ENCODE peak calls at places on chromosomes 1 and 21, in nine cellular contexts. I, Y, K, M, N, H, F, Q and V are unnamed samples. For H3K4me1, the result is how much of the 10 kb centered on the place peaks cover.

GRCh38 chr1:168121314-168122029 is 15.3 kb downstream of the GPR161 start:
- DNase-seq in I (peak), Y (no peak), K (peak), M (peak), N (peak), H (peak), F (peak), Q (peak), V (peak)

GRCh38 chr1:25802915-25803314 is 2.9 kb downstream of the SELENON start:
- DNase-seq in I (no peak), Y (no peak), K (no peak), M (no peak), N (no peak), H (no peak), F (no peak), Q (no peak), V (no peak)

GRCh38 chr21:46157987-46158451 is 2.6 kb upstream of the FTCD start:
- DNase-seq in I (peak), Y (no peak), K (peak), M (peak), N (no peak), H (no peak), F (no peak), Q (no peak), V (no peak)

GRCh38 chr1:107939256-107939655 is 25.7 kb downstream of the VAV3 start:
- DNase-seq in I (no peak), Y (no peak), K (no peak), M (no peak), N (no peak), H (no peak), F (no peak), Q (no peak), V (no peak)

GRCh38 chr1:109869141-109869540 is 41.5 kb upstream of the CSF1 start:
- DNase-seq in I (no peak), Y (no peak), K (no peak), M (no peak), N (no peak), H (no peak), F (no peak), Q (no peak), V (no peak)

GRCh38 chr1:169708633-169709032 is 2.8 kb downstream of the SELL start:
- DNase-seq in I (no peak), Y (no peak), K (no peak), M (no peak), N (no peak), H (no peak), F (no peak), Q (no peak), V (no peak)

GRCh38 chr1:36323636-36324321 is at the start of gene EVA1B:
- DNase-seq in I (peak), Y (peak), K (peak), M (peak), N (peak), H (peak), F (peak), Q (peak), V (peak)

GRCh38 chr1:34879230-34879629 is 19.7 kb upstream of the SMIM12 start:
- DNase-seq in I (no peak), Y (no peak), K (no peak), M (no peak), N (no peak), H (no peak), F (no peak), Q (no peak), V (no peak)

GRCh38 chr1:24112381-24113169 is 640 bp upstream of the MYOM3 start:
- DNase-seq in I (peak), Y (peak), K (peak), M (peak), N (peak), H (peak), F (peak), Q (peak), V (peak)

GRCh38 chr1:56505792-56506191 is 73.6 kb downstream of the PLPP3 start:
- DNase-seq in I (no peak), Y (no peak), K (no peak), M (no peak), N (no peak), H (no peak), F (no peak), Q (no peak), V (no peak)

GRCh38 chr1:202624781-202625108 is 85.5 kb downstream of the SYT2 start:
- DNase-seq in I (no peak), Y (no peak), K (no peak), M (no peak), N (peak), H (no peak), F (no peak), Q (no peak), V (no peak)

GRCh38 chr1:1621682-1622577 is 6.6 kb downstream of the MIB2 start:
- DNase-seq in I (no peak), Y (no peak), K (no peak), M (no peak), N (peak), H (no peak), F (no peak), Q (no peak), V (no peak)

GRCh38 chr1:247487057-247487456 is 29.2 kb upstream of the OR2B11 start:
- DNase-seq in I (no peak), Y (peak), K (no peak), M (peak), N (peak), H (no peak), F (no peak), Q (no peak), V (no peak)

GRCh38 chr1:58941471-58942289 is 157.8 kb upstream of the JUN start:
- DNase-seq in I (no peak), Y (no peak), K (no peak), M (no peak), N (no peak), H (no peak), F (peak), Q (no peak), V (no peak)

GRCh38 chr21:32009263-32009662 is 136.4 kb downstream of the HUNK start:
- DNase-seq in I (no peak), Y (no peak), K (no peak), M (no peak), N (no peak), H (no peak), F (no peak), Q (no peak), V (no peak)

GRCh38 chr1:2228157-2228594 is at the start of gene SKI:
- DNase-seq in I (no peak), Y (no peak), K (no peak), M (no peak), N (no peak), H (no peak), F (no peak), Q (no peak), V (no peak)

GRCh38 chr21:36796070-36796469 is 97.2 kb downstream of the SIM2 start:
- DNase-seq in I (no peak), Y (no peak), K (no peak), M (no peak), N (no peak), H (no peak), F (no peak), Q (no peak), V (no peak)

GRCh38 chr1:27141266-27142003 is 13.5 kb downstream of the SLC9A1 start:
- DNase-seq in I (no peak), Y (no peak), K (no peak), M (peak), N (no peak), H (no peak), F (peak), Q (no peak), V (no peak)

GRCh38 chr1:219555031-219555667 is 57.8 kb downstream of the ZC3H11B start:
- DNase-seq in I (no peak), Y (peak), K (no peak), M (no peak), N (peak), H (no peak), F (no peak), Q (no peak), V (no peak)

GRCh38 chr1:103561612-103562395 is 9.6 kb upstream of the AMY2B start:
- DNase-seq in I (no peak), Y (no peak), K (no peak), M (no peak), N (no peak), H (no peak), F (no peak), Q (no peak), V (no peak)

GRCh38 chr1:82486969-82487368 is 686.2 kb downstream of the ADGRL2 start:
- DNase-seq in I (no peak), Y (no peak), K (no peak), M (no peak), N (no peak), H (no peak), F (no peak), Q (no peak), V (no peak)

GRCh38 chr1:210908257-210908656 is 225.7 kb downstream of the KCNH1 start:
- DNase-seq in I (no peak), Y (no peak), K (no peak), M (no peak), N (no peak), H (no peak), F (peak), Q (no peak), V (no peak)

GRCh38 chr21:44710294-44710665 is 1.1 kb downstream of the TSPEAR start:
- DNase-seq in I (no peak), Y (no peak), K (no peak), M (no peak), N (no peak), H (peak), F (no peak), Q (no peak), V (no peak)

GRCh38 chr1:224644553-224645154 is 28.5 kb downstream of the CNIH3 start:
- DNase-seq in I (peak), Y (peak), K (no peak), M (peak), N (peak), H (no peak), F (peak), Q (no peak), V (no peak)

GRCh38 chr1:178324003-178324402 is 172.8 kb downstream of the CLEC20A start:
- DNase-seq in I (no peak), Y (no peak), K (no peak), M (no peak), N (peak), H (no peak), F (no peak), Q (no peak), V (no peak)

DNA sequence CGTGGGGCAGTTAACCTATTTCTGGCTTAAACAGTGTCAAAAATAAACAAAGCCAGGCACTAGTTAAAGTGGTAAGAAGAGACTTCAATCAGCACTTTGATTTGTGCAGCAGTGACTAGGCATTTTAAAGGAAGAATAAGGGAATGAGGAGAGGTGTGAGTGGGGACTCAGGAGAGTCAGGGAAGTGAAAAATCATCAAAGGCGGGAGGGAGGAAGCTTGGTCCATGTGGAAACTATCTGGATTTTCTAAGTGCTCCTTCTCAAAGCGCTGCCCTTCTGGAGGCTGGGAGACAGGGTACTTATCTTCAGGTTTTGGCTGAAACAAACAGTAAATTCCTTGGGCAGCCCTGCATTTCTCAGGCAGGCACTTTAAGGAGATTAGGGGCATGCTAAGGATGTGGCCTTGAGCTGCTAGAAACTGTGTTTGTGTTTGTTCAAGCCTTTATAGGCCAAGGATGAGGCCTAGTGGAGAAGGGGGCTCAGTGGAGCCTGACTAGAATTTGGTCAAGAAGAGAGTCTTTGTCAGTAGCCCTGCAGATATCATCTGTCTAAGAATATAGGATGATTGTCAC is 486.5 kb downstream of the SIPA1L2 start:
- DNase-seq in I (no peak), Y (no peak), K (no peak), M (no peak), N (no peak), H (no peak), F (no peak), Q (no peak), V (no peak)
- TF ChIP-seq POLR2A in I (no peak), Y (no peak), K (no peak), M (no peak), N (no peak), H (no peak), F (no peak), Q (no peak), V (no peak)

DNA sequence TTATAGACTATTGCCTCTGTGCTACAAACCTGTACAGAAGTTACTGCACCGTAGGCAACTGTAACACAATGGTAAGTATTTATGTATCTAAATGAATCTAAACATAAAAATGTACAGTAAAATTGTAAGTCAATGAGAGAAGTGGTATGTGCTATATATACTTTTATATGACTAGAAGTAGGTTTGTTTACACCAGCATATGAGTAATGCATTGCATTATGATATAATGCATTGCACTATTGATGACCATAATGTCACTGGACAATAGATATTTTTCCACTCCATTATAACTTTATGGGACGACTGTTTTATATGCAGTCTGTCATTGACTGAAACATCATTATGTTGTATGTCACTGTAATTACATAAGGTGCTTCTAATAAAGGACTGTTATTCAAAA is 340.3 kb upstream of the SNX7 start:
- DNase-seq in I (no peak), Y (no peak), K (no peak), M (no peak), N (peak), H (no peak), F (no peak), Q (no peak), V (no peak)
- H3K4me1 ChIP-seq in I (under half), Y (under half), K (under half), M (under half), N (under half), H (under half), F (under half), Q (under half), V (under half)

GRCh38 chr1:84298688-84299535 is 2.6 kb upstream of the SAMD13 start:
- DNase-seq in I (peak), Y (peak), K (peak), M (peak), N (no peak), H (no peak), F (peak), Q (peak), V (peak)
- TF ChIP-seq POLR2A in I (peak), Y (no peak), K (no peak), M (peak), N (no peak), H (no peak), F (peak), Q (no peak), V (no peak)

GRCh38 chr1:8011923-8012858 is 13.9 kb downstream of the ERRFI1 start:
- DNase-seq in I (no peak), Y (no peak), K (no peak), M (no peak), N (no peak), H (no peak), F (no peak), Q (no peak), V (no peak)

GRCh38 chr1:8010080-8010664 is 15.9 kb downstream of the ERRFI1 start:
- DNase-seq in I (no peak), Y (no peak), K (no peak), M (no peak), N (no peak), H (no peak), F (no peak), Q (no peak), V (no peak)

GRCh38 chr1:8012955-8013354 is 13.2 kb downstream of the ERRFI1 start:
- DNase-seq in I (no peak), Y (no peak), K (no peak), M (no peak), N (no peak), H (no peak), F (no peak), Q (no peak), V (no peak)

GRCh38 chr1:8009043-8010002 is 16.8 kb downstream of the ERRFI1 start:
- DNase-seq in I (no peak), Y (no peak), K (no peak), M (no peak), N (no peak), H (no peak), F (no peak), Q (no peak), V (no peak)

GRCh38 chr1:8011016-8011415 is 15.1 kb downstream of the ERRFI1 start:
- DNase-seq in I (no peak), Y (no peak), K (no peak), M (no peak), N (no peak), H (no peak), F (no peak), Q (no peak), V (no peak)
- H3K4me1 ChIP-seq in I (under half), Y (half or more), K (under half), M (under half), N (under half), H (under half), F (under half), Q (under half), V (under half)

DNA sequence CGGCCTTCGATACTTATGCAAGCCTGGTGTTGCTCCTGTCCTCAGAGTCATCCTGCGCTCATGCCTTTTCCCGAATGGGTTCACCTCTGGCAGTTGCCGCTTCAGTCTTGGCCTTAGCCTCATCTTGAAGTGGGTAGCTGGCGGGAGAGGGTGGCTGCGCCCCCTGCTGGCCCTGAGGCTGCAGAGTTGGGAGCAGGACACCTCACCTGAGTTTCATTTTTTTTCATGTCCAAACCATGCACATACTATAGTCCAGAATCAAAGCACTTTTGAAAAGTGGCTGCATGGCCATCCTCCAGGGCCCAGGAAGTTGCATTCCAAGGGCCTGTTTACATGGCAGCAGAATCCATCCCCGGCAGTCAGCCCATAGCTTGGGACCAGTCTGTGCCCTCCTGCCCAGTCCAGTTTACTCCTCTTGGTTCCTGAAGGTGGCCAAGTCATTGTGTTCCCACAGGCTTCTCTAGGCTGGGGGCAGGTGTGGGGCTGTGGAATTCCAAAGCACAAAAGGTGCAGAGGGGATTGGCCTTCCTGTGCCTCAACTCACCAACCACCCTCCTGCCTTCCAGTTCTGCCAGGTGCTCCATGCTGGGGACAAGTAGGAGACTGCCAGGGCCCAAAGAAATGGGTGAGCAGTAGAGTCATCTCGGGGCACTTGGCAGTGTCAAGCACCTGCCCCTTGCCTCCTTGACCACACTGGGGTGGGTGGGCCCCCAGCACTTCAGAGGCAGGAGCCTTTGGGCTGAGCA is 44.0 kb downstream of the YARS1 start:
- DNase-seq in I (peak), Y (peak), K (peak), M (peak), N (peak), H (peak), F (peak), Q (peak), V (peak)
- TF ChIP-seq POLR2A in I (no peak), Y (no peak), K (no peak), M (no peak), N (peak), H (no peak), F (no peak), Q (no peak), V (no peak)

GRCh38 chr1:63847308-63847910 is 73.6 kb downstream of the ROR1 start:
- DNase-seq in I (no peak), Y (no peak), K (no peak), M (no peak), N (no peak), H (no peak), F (peak), Q (no peak), V (no peak)

GRCh38 chr1:63843010-63843409 is 69.2 kb downstream of the ROR1 start:
- DNase-seq in I (no peak), Y (no peak), K (no peak), M (no peak), N (no peak), H (no peak), F (no peak), Q (no peak), V (no peak)

GRCh38 chr1:63843884-63844283 is 70.1 kb downstream of the ROR1 start:
- DNase-seq in I (no peak), Y (no peak), K (no peak), M (no peak), N (no peak), H (no peak), F (no peak), Q (no peak), V (no peak)

GRCh38 chr1:63848764-63849548 is 75.1 kb downstream of the ROR1 start:
- DNase-seq in I (no peak), Y (no peak), K (no peak), M (no peak), N (no peak), H (no peak), F (no peak), Q (no peak), V (no peak)

GRCh38 chr1:63845346-63845745 is 71.5 kb downstream of the ROR1 start:
- DNase-seq in I (no peak), Y (no peak), K (no peak), M (no peak), N (no peak), H (no peak), F (no peak), Q (no peak), V (no peak)
- H3K4me1 ChIP-seq in I (under half), Y (under half), K (under half), M (under half), N (under half), H (under half), F (under half), Q (under half), V (under half)